ENCODE peak calls at places on chromosomes 6 and 20, in eight cellular contexts. U, L, S, Z, J, Q, V and A are unnamed samples.

GRCh38 chr20:21490105-21490504 is 23.8 kb downstream of the NKX2-2 start:
- DNase-seq in U (no peak), L (no peak), S (peak), Z (no peak), J (no peak), Q (no peak), V (no peak), A (no peak)

GRCh38 chr6:36971926-36972673 is 13.9 kb downstream of the MTCH1 start:
- DNase-seq in U (no peak), L (no peak), S (no peak), Z (no peak), J (no peak), Q (no peak), V (no peak), A (no peak)

GRCh38 chr6:148509152-148509571 is 166.5 kb downstream of the SASH1 start:
- DNase-seq in U (no peak), L (no peak), S (no peak), Z (no peak), J (no peak), Q (no peak), V (no peak), A (no peak)

GRCh38 chr6:158060447-158061360 is 79.0 kb downstream of the SYNJ2 start:
- DNase-seq in U (peak), L (peak), S (peak), Z (peak), J (peak), Q (peak), V (peak), A (peak)

GRCh38 chr6:12012231-12012565 is at the start of gene HIVEP1:
- DNase-seq in U (no peak), L (peak), S (no peak), Z (peak), J (no peak), Q (no peak), V (no peak), A (peak)

GRCh38 chr20:17557675-17558006 is 12.2 kb upstream of the DSTN start:
- DNase-seq in U (peak), L (no peak), S (peak), Z (no peak), J (peak), Q (no peak), V (no peak), A (peak)

GRCh38 chr6:37647765-37648085 is 50.0 kb downstream of the MDGA1 start:
- DNase-seq in U (no peak), L (no peak), S (no peak), Z (no peak), J (no peak), Q (no peak), V (no peak), A (no peak)

GRCh38 chr6:150208606-150209352 is 65.9 kb downstream of the PPP1R14C start:
- DNase-seq in U (no peak), L (no peak), S (no peak), Z (no peak), J (no peak), Q (no peak), V (no peak), A (no peak)

GRCh38 chr20:50588034-50588736 is 78.0 kb downstream of the PTPN1 start:
- DNase-seq in U (peak), L (peak), S (peak), Z (peak), J (peak), Q (peak), V (peak), A (peak)

DNA sequence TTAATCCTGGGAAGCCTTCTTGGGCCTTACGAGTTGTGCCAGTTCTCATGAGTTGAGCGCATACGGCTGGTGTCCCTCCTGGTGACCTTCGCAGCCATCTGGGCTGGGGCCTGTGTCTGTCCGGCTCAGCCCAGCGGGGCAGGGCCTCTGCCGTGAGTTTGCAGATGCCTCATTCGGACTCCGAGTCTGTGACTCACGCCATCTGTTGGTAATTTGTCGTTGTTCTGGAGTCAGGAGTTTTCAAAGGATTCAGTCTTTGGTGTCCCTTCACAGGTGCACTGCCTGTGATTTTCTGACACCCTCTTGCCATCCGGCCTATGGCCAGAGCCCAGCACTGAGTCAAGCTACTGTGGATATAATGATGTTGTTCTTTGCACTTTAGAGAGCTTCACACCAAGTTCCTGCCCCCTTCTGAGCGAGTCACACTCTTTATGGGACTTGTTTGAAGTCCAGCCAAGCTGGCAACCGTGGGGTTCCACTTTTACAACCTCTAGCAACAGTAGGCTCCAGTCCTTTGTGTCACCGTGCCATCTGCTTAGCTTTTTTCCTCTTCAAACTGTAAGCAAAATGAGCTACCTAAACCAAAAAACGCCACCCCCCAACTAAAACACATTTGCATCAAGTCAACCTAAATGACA is 175.6 kb downstream of the AIG1 start:
- DNase-seq in U (no peak), L (no peak), S (peak), Z (no peak), J (no peak), Q (no peak), V (no peak), A (no peak)
- TF ChIP-seq CTCF in U (no peak), L (no peak), S (no peak), Z (no peak), J (no peak), Q (no peak), V (no peak), A (no peak)

DNA sequence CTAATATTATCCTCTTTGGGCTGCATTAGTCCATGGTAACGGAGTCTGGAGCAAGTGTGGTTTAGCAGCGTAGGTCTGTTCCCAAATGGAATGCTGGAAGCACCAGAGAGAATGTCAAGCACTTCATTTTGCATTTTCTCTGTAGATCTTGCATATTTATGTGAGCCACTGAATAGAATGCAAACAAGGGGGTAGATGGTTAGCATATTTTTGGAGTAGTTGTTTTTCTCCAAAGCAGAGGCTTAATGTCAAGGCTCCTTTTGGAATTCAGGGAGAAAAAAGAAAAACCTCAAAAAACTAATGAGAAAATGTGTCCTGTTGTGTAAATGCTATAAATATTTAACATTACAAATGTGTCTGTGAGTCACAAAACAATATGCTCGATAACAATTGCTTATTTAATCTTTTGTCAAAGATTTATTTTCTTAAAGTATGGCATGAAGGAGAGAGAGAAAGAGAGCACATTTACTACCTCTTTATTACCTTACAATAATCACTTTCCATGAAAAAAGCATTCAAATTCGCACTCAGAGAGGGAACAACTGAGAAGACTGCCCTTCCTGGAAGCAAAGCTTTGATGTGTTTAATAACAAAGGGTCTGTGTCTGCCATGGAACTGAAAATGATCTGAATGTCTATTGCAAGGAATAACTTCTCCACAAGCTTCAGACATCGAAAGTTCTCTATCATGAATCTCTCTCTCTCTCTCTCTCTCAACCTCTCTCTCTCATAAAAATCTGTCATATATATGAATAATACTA is 308.8 kb downstream of the HDGFL1 start:
- DNase-seq in U (no peak), L (no peak), S (no peak), Z (no peak), J (no peak), Q (no peak), V (no peak), A (no peak)
- H3K27ac ChIP-seq in U (no peak), L (no peak), S (no peak), Z (peak), J (peak), Q (peak), V (no peak), A (no peak)

GRCh38 chr20:46099491-46100287 is 9.9 kb upstream of the NCOA5 start:
- DNase-seq in U (no peak), L (no peak), S (no peak), Z (no peak), J (no peak), Q (peak), V (peak), A (no peak)
- TF ChIP-seq CTCF in U (no peak), L (no peak), S (no peak), Z (no peak), J (no peak), Q (no peak), V (peak), A (no peak)

DNA sequence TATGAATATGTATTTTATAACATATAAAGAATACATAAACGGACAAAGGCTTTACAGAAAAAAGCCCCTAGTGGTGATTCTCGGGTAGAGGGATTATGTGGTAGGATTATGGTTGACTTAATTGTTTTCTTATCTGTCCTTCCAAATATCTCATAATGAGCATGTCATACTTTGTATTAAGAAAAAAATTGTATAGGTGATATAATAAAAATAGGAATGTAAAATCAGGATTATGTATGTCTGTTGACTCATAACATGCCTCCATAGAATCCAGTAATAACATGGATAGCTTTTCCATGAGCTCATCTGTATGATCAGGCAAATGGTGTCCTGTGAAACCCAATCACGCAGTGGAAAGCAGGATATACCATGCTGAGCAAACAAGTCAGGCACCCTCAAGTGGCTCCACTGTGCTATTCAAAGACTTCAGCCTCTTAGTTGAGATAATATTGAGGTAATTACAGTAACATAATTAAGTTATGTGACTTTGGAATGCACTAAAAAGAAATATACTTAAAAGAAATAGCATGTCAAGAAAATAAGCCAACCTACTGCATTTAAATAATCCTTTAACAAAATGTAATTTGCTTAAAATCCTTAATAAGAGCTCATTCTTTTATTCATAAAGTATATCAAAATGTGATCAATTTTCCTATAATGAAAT is 39.6 kb upstream of the PRELID3B start:
- DNase-seq in U (no peak), L (no peak), S (peak), Z (no peak), J (no peak), Q (no peak), V (no peak), A (peak)
- H3K27ac ChIP-seq in U (no peak), L (no peak), S (no peak), Z (no peak), J (no peak), Q (no peak), V (no peak), A (no peak)

DNA sequence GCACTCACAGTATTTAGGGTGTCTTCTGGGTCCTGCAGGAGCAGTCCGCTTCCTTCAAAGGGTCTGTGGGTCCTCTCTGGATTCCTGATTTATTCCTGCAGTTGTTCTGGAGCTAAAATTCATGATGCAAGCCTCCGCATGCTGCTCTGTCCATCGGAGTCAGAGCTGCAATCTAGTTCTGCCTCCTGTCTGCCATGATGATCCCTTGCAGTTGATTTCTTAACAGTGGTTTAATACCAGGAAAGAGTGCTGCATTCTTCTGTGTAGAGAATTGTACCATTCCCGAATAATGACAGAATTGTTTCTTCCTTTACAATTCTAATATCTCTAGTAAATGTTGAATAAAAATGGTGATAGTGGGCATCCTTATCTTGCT is 72.0 kb upstream of the B3GAT2 start:
- DNase-seq in U (no peak), L (no peak), S (no peak), Z (no peak), J (no peak), Q (no peak), V (no peak), A (no peak)
- TF ChIP-seq CTCF in U (no peak), L (no peak), S (no peak), Z (no peak), J (no peak), Q (no peak), V (no peak), A (no peak)

GRCh38 chr20:36744764-36745191 is 1.1 kb downstream of the NDRG3 start:
- DNase-seq in U (peak), L (peak), S (peak), Z (no peak), J (no peak), Q (peak), V (no peak), A (peak)
- H3K27ac ChIP-seq in U (peak), L (no peak), S (peak), Z (no peak), J (peak), Q (no peak), V (no peak), A (peak)

DNA sequence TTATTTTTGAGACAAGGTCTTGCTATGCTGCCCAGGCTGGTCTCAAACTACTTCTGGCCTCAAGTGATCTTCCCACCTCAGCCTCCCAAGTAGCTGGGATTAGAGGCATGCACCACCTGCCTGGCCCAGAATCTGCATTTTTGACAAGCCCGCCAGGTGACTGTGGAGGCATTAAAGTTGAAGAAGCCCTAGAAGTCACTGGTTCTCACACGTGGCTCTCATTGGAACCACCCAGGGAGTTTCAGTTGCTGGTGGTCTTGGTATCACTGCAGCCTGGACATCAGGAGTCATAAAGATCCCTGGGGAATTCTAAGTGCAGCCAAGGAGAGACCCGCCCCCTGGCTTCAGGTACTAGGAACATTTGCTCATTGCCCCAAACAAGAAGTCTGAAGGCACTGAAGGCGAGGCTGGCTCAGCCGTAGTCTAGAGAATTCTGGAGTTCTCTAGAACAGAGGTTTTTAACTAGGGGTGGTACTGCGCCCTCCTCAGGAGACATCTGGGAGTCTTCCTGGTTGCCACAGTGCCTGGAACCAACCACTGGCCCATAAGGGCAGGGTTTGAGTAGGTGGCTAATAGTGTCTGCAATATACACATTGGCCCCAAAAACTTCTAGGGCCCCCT is 182.8 kb downstream of the ZMYND8 start:
- DNase-seq in U (no peak), L (no peak), S (no peak), Z (no peak), J (no peak), Q (no peak), V (no peak), A (no peak)
- TF ChIP-seq CTCF in U (no peak), L (no peak), S (no peak), Z (no peak), J (no peak), Q (no peak), V (no peak), A (no peak)

DNA sequence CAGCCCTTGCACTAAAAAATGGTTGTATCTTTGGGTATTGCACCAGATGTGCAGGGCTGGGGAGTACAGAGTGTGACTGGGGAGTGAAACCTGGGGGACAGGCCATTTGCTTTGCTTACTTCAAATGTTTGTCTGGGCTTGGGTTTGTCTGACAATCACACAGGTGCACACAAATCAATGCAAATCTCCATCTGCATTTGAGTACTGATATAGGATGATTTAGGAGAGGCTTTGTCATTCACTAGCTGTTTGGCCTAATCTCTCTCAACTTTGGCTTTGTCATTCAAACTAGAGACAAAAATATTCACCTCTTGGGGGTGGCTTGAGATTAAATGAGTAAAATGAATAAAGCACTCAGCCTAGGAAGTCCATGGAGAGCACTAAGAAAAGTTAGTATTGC is 3.8 kb downstream of the GUCA1A start:
- DNase-seq in U (no peak), L (no peak), S (no peak), Z (no peak), J (no peak), Q (no peak), V (no peak), A (no peak)
- H3K27ac ChIP-seq in U (no peak), L (no peak), S (no peak), Z (no peak), J (no peak), Q (no peak), V (no peak), A (no peak)

DNA sequence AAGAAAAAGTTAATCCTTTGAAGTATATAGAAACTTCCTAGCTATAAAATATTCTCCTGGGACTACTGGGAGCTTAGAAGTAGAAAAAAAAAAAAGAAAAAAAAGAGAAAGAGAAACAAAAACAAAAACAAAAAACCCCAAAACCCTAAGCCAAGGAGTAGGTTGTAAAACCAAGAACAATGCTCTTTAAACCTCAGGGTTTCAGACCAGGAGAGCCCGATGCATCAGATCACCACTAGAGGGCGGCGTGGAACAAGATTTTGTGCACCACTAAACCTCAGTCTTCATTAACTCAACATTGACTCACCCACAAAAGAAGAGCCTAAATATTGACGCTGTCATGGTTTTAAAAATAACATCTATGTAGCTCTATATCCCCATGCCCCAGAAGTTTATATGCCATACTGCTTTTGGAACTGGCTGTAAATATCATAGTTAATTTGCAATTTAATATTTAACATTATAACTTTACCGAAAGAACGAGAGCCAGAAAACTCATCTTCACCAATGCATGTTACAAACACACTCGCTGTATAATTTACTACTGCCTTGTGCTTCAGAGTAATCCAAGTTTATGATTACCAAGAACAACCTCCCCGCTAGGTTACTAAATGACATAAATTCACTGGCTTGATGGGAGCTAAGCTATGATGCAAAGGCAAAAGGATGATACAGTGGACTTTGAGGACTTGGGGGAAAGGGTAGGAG is 19.2 kb downstream of the MCUR1 start:
- DNase-seq in U (peak), L (peak), S (peak), Z (peak), J (peak), Q (peak), V (peak), A (peak)
- TF ChIP-seq CTCF in U (peak), L (peak), S (peak), Z (peak), J (peak), Q (peak), V (peak), A (peak)

DNA sequence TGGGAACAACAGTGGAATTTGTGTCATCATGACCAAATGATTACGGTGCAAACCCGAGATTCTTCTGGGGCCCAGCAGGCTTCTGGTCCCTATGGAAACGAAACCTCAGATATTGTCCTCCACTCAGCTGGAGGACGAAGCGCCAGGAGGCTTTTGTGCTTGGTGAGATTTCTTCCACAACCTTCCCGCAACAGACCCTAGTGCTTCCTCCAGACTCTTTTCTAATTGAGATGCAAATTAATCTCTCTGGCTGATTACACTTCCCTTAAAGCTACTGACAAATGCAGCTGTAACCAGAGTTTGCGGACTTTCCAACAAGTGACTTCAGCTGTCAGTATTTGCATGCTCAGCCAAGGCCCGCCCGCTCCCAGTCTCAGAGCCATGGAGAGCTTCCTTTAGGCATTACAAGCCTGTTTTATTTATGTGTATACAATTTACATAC is 96.0 kb downstream of the INSM1 start:
- DNase-seq in U (no peak), L (no peak), S (no peak), Z (no peak), J (no peak), Q (no peak), V (no peak), A (no peak)
- H3K27ac ChIP-seq in U (no peak), L (no peak), S (no peak), Z (no peak), J (no peak), Q (no peak), V (no peak), A (no peak)